ENCODE peak calls at places on chromosomes 12 and 14, in eight cellular contexts. H is adrenal gland; T is effector memory CD4-positive, alpha-beta T cell; Z is transverse colon; O is body of pancreas; U is IMR-90; G is GM23248; E is naive thymus-derived CD4-positive, alpha-beta T cell. F is an unnamed sample. For H3K4me1, the result is how much of the 10 kb centered on the place peaks cover.

GRCh38 chr12:122104844-122105243 is 26.3 kb downstream of the MLXIP start:
- DNase-seq in H (no peak), T (no peak), Z (peak), O (no peak), U (no peak), G (no peak), E (no peak), F (no peak)

GRCh38 chr14:80434574-80435321 is 223.4 kb upstream of the DIO2 start:
- DNase-seq in H (no peak), T (no peak), Z (no peak), O (peak), U (peak), G (peak), E (no peak), F (no peak)

GRCh38 chr12:6336859-6337744 is 4.8 kb downstream of the TNFRSF1A start:
- DNase-seq in H (no peak), T (peak), Z (peak), O (peak), U (no peak), G (peak), E (peak), F (peak)

GRCh38 chr14:74400328-74400727 is 25.7 kb downstream of the SYNDIG1L start:
- DNase-seq in H (no peak), T (no peak), Z (no peak), O (no peak), U (no peak), G (peak), E (no peak), F (peak)

GRCh38 chr12:116393859-116394650 is 116.6 kb upstream of the MED13L start:
- DNase-seq in H (no peak), T (no peak), Z (no peak), O (no peak), U (no peak), G (no peak), E (no peak), F (no peak)

GRCh38 chr14:32818576-32818975 is 120.1 kb upstream of the NPAS3 start:
- DNase-seq in H (no peak), T (no peak), Z (no peak), O (no peak), U (no peak), G (no peak), E (no peak), F (no peak)

GRCh38 chr12:84601483-84601882 is 311.1 kb downstream of the SLC6A15 start:
- DNase-seq in H (no peak), T (no peak), Z (no peak), O (no peak), U (no peak), G (no peak), E (no peak), F (no peak)

GRCh38 chr12:5417500-5417899 is 14.4 kb upstream of the NTF3 start:
- DNase-seq in H (no peak), T (no peak), Z (no peak), O (no peak), U (peak), G (peak), E (no peak), F (no peak)

GRCh38 chr12:94879542-94879941 is 124.0 kb downstream of the NDUFA12 start:
- DNase-seq in H (no peak), T (no peak), Z (no peak), O (no peak), U (peak), G (no peak), E (no peak), F (peak)

GRCh38 chr12:11769723-11770514 is 120.4 kb downstream of the ETV6 start:
- DNase-seq in H (no peak), T (no peak), Z (peak), O (no peak), U (no peak), G (no peak), E (no peak), F (no peak)

GRCh38 chr12:76688001-76688400 is 75.9 kb upstream of the ZDHHC17 start:
- DNase-seq in H (no peak), T (no peak), Z (no peak), O (no peak), U (peak), G (peak), E (no peak), F (no peak)

GRCh38 chr12:104888892-104889291 is 69.2 kb downstream of the SLC41A2 start:
- DNase-seq in H (no peak), T (no peak), Z (no peak), O (no peak), U (no peak), G (no peak), E (no peak), F (no peak)

GRCh38 chr14:103512701-103513611 is 9.7 kb downstream of the CKB start:
- DNase-seq in H (peak), T (no peak), Z (peak), O (peak), U (peak), G (peak), E (no peak), F (no peak)

GRCh38 chr12:120125792-120126634 is 9.5 kb upstream of the RAB35 start:
- DNase-seq in H (peak), T (no peak), Z (no peak), O (no peak), U (peak), G (peak), E (no peak), F (no peak)

GRCh38 chr12:115771065-115771464 is 506.4 kb downstream of the MED13L start:
- DNase-seq in H (no peak), T (no peak), Z (no peak), O (no peak), U (no peak), G (peak), E (no peak), F (no peak)

GRCh38 chr12:39505562-39505961 is 62.6 kb upstream of the KIF21A start:
- DNase-seq in H (no peak), T (no peak), Z (no peak), O (no peak), U (no peak), G (no peak), E (no peak), F (no peak)

GRCh38 chr14:35365130-35366047 is 39.2 kb downstream of the NFKBIA start:
- DNase-seq in H (peak), T (no peak), Z (peak), O (peak), U (peak), G (peak), E (peak), F (no peak)

GRCh38 chr14:94631536-94632304 is 19.5 kb downstream of the SERPINA3 start:
- DNase-seq in H (no peak), T (no peak), Z (no peak), O (no peak), U (no peak), G (no peak), E (no peak), F (no peak)

GRCh38 chr14:100405752-100406455 is 82.8 kb downstream of the SLC25A47 start:
- DNase-seq in H (no peak), T (no peak), Z (no peak), O (peak), U (no peak), G (no peak), E (no peak), F (no peak)

GRCh38 chr12:1869145-1869544 is 48.8 kb downstream of the LRTM2 start:
- DNase-seq in H (peak), T (no peak), Z (no peak), O (no peak), U (no peak), G (no peak), E (no peak), F (no peak)

GRCh38 chr14:90649096-90649495 is 167.1 kb downstream of the TTC7B start:
- DNase-seq in H (no peak), T (no peak), Z (no peak), O (no peak), U (peak), G (no peak), E (no peak), F (no peak)
- H3K4me1 ChIP-seq in H (under half), T (under half), Z (under half), O (under half), U (under half), G (under half), E (under half), F (under half)

GRCh38 chr12:44765796-44766195 is 110.3 kb downstream of the NELL2 start:
- DNase-seq in H (no peak), T (no peak), Z (no peak), O (no peak), U (no peak), G (no peak), E (no peak), F (no peak)
- H3K4me1 ChIP-seq in H (under half), T (under half), Z (under half), O (under half), U (under half), G (under half), E (under half), F (under half)

DNA sequence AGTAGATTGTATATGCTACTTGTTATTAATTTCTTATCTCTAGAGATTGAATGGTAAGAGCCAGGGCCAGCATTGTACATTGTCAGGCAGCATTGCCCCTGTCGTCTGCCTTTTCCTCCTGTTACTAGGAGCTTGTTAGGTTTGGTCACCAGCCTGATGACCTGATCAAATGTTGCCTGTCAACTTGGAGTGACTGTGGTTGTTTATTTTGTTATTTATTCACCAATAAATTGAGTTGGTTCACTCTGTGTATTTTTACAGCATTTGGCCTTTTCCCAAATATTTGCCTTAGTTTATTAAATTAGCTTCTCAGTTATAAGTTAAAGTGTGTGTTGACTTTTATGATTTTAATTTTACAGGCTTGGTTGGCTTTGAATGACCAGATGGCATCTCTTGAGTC is 88.4 kb downstream of the PRKCH start:
- DNase-seq in H (no peak), T (no peak), Z (no peak), O (no peak), U (no peak), G (no peak), E (no peak), F (no peak)
- H3K4me1 ChIP-seq in H (under half), T (half or more), Z (under half), O (under half), U (under half), G (under half), E (half or more), F (under half)

GRCh38 chr14:104725772-104726548 is 1.9 kb downstream of the ADSS1 start:
- DNase-seq in H (no peak), T (no peak), Z (no peak), O (no peak), U (no peak), G (peak), E (no peak), F (no peak)

GRCh38 chr14:104724981-104725771 is 1.1 kb downstream of the ADSS1 start:
- DNase-seq in H (no peak), T (no peak), Z (peak), O (peak), U (no peak), G (peak), E (no peak), F (no peak)

GRCh38 chr14:104722938-104723650 is 935 bp upstream of the ADSS1 start:
- DNase-seq in H (peak), T (no peak), Z (peak), O (no peak), U (no peak), G (no peak), E (no peak), F (no peak)

GRCh38 chr14:104723651-104724406 is at the start of gene ADSS1:
- DNase-seq in H (peak), T (peak), Z (peak), O (peak), U (no peak), G (peak), E (peak), F (peak)

DNA sequence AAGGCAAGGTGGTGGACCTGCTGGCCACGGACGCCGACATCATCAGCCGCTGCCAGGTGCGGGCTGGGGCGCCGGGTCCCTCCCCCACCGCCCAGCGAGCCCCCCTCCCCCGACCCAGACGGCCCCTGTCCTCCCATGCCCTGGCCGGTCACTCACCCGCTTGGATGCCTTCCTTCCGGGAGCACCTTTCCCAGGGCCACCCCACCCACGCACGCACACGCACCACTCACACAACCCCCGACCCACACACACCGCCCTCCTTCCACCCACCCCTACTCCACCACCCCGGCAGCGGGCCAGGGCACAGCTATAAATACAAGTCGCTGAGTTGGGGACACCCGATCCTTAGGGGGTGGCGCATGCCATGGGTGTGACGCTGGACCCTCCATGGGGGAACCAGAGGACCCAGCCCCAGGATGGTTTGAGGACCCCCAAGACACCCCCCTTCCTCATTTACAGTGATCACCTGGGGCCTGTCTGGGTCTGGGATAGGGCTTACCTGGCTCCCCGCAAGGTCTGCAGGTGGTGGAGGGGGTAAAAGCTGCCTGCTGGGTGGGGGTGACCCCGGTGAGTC is 465 bp downstream of the ADSS1 start:
- DNase-seq in H (peak), T (no peak), Z (peak), O (peak), U (no peak), G (peak), E (no peak), F (no peak)
- H3K4me1 ChIP-seq in H (under half), T (under half), Z (under half), O (under half), U (under half), G (under half), E (under half), F (under half)

DNA sequence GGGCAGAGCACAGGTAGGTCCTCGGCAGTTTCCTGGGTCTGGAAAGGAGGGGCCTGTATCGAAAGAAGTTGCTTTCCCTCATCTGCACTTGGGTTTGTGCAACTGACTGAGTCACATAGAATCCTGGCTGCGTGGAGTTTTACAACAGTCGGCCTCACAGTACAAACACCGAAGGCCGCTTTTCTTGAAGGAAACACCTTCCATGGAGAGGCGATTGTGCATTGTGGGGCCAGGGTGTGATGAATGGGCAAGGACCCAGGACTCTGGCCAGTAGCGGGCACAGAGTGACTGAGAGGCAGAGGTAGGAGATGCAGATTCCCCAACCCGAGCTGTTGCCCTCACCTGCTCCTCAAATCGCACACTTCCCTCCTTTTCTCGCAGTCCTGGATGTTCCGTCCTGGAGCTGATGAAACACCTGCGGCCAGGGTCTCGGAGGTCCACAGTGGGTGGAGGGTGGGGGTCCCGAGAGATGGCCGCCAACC is 7.7 kb downstream of the CCND2 start:
- DNase-seq in H (peak), T (no peak), Z (peak), O (no peak), U (no peak), G (peak), E (no peak), F (no peak)
- H3K4me1 ChIP-seq in H (half or more), T (half or more), Z (under half), O (under half), U (under half), G (under half), E (half or more), F (under half)

GRCh38 chr12:93429852-93430251 is 11.9 kb downstream of the UBE2N start:
- DNase-seq in H (no peak), T (no peak), Z (no peak), O (no peak), U (no peak), G (no peak), E (no peak), F (no peak)
- H3K4me1 ChIP-seq in H (half or more), T (under half), Z (under half), O (half or more), U (under half), G (under half), E (under half), F (half or more)